ENCODE peak calls at places on chromosome 1, in eight cellular contexts. J is stimulated activated CD4-positive, alpha-beta T cell treated with anti-CD3 and anti-CD28 coated beads, Interleukin-4, amount 100 ng/mL, for 48 hours; H is HTR-8/SVneo; P is C1 segment of cervical spinal cord; S is activated gamma-delta T cell treated with anti-CD3 and anti-CD28 coated beads, Interleukin-2, amount 50 U/mL, for 16 hours; A is NCI-H460; N is central memory CD4-positive, alpha-beta T cell; Z is GM18507. O is an unnamed sample.

GRCh38 chr1:27564710-27565649 is 39.0 kb downstream of the AHDC1 start:
- DNase-seq in S (no peak), Z (no peak), H (no peak), N (no peak), A (no peak), P (no peak), J (no peak), O (no peak)

GRCh38 chr1:219993554-219994433 is 52.5 kb downstream of the EPRS1 start:
- DNase-seq in Z (no peak), S (no peak), N (no peak), H (no peak), P (no peak), J (no peak), A (no peak), O (no peak)

GRCh38 chr1:115430717-115431116 is 92.7 kb upstream of the NGF start:
- DNase-seq in H (peak), A (peak), Z (no peak), S (no peak), N (no peak), P (no peak), J (no peak), O (no peak)

GRCh38 chr1:230169454-230170152 is 102.6 kb downstream of the GALNT2 start:
- DNase-seq in P (no peak), H (no peak), J (no peak), N (no peak), S (no peak), A (no peak), Z (no peak), O (no peak)

GRCh38 chr1:32413507-32414185 is 19.4 kb upstream of the BSDC1 start:
- DNase-seq in J (peak), H (peak), P (peak), N (peak), A (peak), Z (peak), S (peak), O (no peak)

GRCh38 chr1:218401896-218402770 is 57.0 kb downstream of the TGFB2 start:
- DNase-seq in N (no peak), S (no peak), J (no peak), P (no peak), Z (no peak), A (no peak), H (no peak), O (no peak)

GRCh38 chr1:14120895-14121294 is 420.9 kb downstream of the PRDM2 start:
- DNase-seq in H (no peak), Z (no peak), N (no peak), S (no peak), A (no peak), J (no peak), P (no peak), O (no peak)

GRCh38 chr1:8092603-8093141 is 66.6 kb upstream of the ERRFI1 start:
- DNase-seq in S (no peak), A (no peak), P (no peak), Z (no peak), J (no peak), N (no peak), H (no peak), O (no peak)

GRCh38 chr1:1430114-1430982 is 5.1 kb upstream of the VWA1 start:
- DNase-seq in J (no peak), A (no peak), P (peak), S (no peak), Z (no peak), H (no peak), N (no peak), O (no peak)

GRCh38 chr1:89206361-89206760 is 7.6 kb upstream of the GBP4 start:
- DNase-seq in H (no peak), P (no peak), S (no peak), Z (no peak), A (no peak), N (no peak), J (no peak), O (no peak)

GRCh38 chr1:67261646-67262045 is 46.0 kb upstream of the IL12RB2 start:
- DNase-seq in J (no peak), N (peak), A (no peak), Z (no peak), P (no peak), S (peak), H (no peak), O (no peak)

GRCh38 chr1:5910276-5910620 is 82.0 kb downstream of the NPHP4 start:
- DNase-seq in A (no peak), J (no peak), H (no peak), P (no peak), Z (no peak), N (no peak), S (no peak), O (no peak)

GRCh38 chr1:34404837-34405236 is 228.1 kb downstream of the C1orf94 start:
- DNase-seq in J (no peak), S (no peak), H (no peak), Z (no peak), N (no peak), P (no peak), A (no peak), O (no peak)

GRCh38 chr1:64484651-64485050 is 14.7 kb downstream of the CACHD1 start:
- DNase-seq in P (no peak), A (no peak), S (no peak), N (no peak), J (no peak), Z (no peak), H (no peak), O (no peak)

GRCh38 chr1:185050823-185051451 is 5.6 kb downstream of the RNF2 start:
- DNase-seq in J (no peak), N (no peak), Z (no peak), S (no peak), H (no peak), A (no peak), P (no peak), O (no peak)

GRCh38 chr1:5495596-5496410 is 496.4 kb downstream of the NPHP4 start:
- DNase-seq in P (no peak), H (no peak), J (no peak), N (no peak), S (no peak), Z (no peak), A (no peak), O (no peak)

GRCh38 chr1:65717815-65718454 is 74.8 kb upstream of the PDE4B start:
- DNase-seq in N (no peak), Z (no peak), S (no peak), P (no peak), A (peak), H (no peak), J (no peak), O (no peak)

GRCh38 chr1:225470210-225470609 is 42.4 kb upstream of the LBR start:
- DNase-seq in S (no peak), P (no peak), N (no peak), H (no peak), J (no peak), Z (no peak), A (no peak), O (no peak)

GRCh38 chr1:43452789-43453441 is 816 bp downstream of the HYI start:
- DNase-seq in J (no peak), N (no peak), A (no peak), Z (no peak), H (peak), P (peak), S (no peak), O (no peak)

GRCh38 chr1:22114083-22115012 is 28.5 kb downstream of the WNT4 start:
- DNase-seq in N (no peak), H (no peak), J (no peak), S (no peak), A (no peak), Z (no peak), P (no peak), O (no peak)

GRCh38 chr1:179661018-179661417 is 69.4 kb downstream of the TDRD5 start:
- DNase-seq in P (no peak), A (no peak), J (no peak), Z (no peak), H (no peak), S (no peak), N (no peak), O (no peak)

GRCh38 chr1:226064816-226065248 is 2.3 kb downstream of the H3-3A start:
- DNase-seq in A (peak), H (peak), S (peak), Z (no peak), P (peak), N (peak), J (peak), O (no peak)

GRCh38 chr1:235515844-235516512 is 11.7 kb upstream of the B3GALNT2 start:
- DNase-seq in P (no peak), Z (no peak), S (no peak), A (no peak), N (no peak), H (no peak), J (no peak), O (no peak)

GRCh38 chr1:26540346-26540745 is 10.8 kb downstream of the RPS6KA1 start:
- DNase-seq in H (no peak), N (no peak), A (no peak), S (no peak), Z (no peak), P (no peak), J (no peak), O (no peak)

GRCh38 chr1:234214129-234214910 is 158.9 kb upstream of the COA6 start:
- DNase-seq in Z (no peak), P (no peak), S (no peak), H (peak), A (peak), J (peak), N (no peak), O (no peak)

GRCh38 chr1:28499553-28499952 is 6.3 kb upstream of the RCC1 start:
- DNase-seq in S (no peak), H (no peak), J (no peak), A (no peak), P (no peak), Z (no peak), N (no peak), O (no peak)

O was measured in GM12892.